ENCODE peak calls at places on chromosome 4, in ten cellular contexts. B is Caco-2; X is stimulated activated CD8-positive, alpha-beta memory T cell treated with anti-CD3 and anti-CD28 coated beads, Interleukin-7, amount 100 ng/mL, for 24 hours; U is breast epithelium; R is astrocyte of the hippocampus; J is COLO829; O is activated CD8-positive, alpha-beta memory T cell treated with anti-CD3 and anti-CD28 coated beads, Interleukin-2, amount 10 ng/mL, durations not matched to agents 7 days and 5 days; G is stimulated activated CD4-positive, alpha-beta T cell treated with anti-CD3 and anti-CD28 coated beads, Interleukin-2, amount 100 ng/mL, for 48 hours; A is testis; M is central memory CD4-positive, alpha-beta T cell. E is an unnamed sample.

GRCh38 chr4:7291372-7292135 is 99.2 kb downstream of the SORCS2 start:
- DNase-seq in X (no peak), G (no peak), R (peak; percentile 64), U (peak; percentile 56), J (no peak), M (no peak), O (no peak), B (no peak), A (peak; percentile 34), E (no peak)

GRCh38 chr4:61195064-61195463 is 5.1 kb upstream of the ADGRL3 start:
- DNase-seq in X (no peak), G (no peak), R (peak; percentile 2), U (no peak), M (no peak), B (no peak), A (no peak), J (no peak), O (no peak), E (no peak)

GRCh38 chr4:104500452-104500851 is 5.8 kb upstream of the CXXC4 start:
- DNase-seq in U (no peak), J (no peak), G (no peak), R (no peak), A (peak; percentile 16), M (no peak), X (no peak), O (no peak), B (no peak), E (no peak)

GRCh38 chr4:119299221-119300071 is 22.5 kb downstream of the FABP2 start:
- DNase-seq in M (no peak), J (no peak), U (no peak), R (peak; percentile 20), X (no peak), A (no peak), G (no peak), B (peak; percentile 26), O (no peak), E (no peak)

GRCh38 chr4:4866124-4866832 is 6.8 kb downstream of the MSX1 start:
- DNase-seq in X (no peak), J (no peak), R (no peak), U (no peak), O (no peak), A (no peak), M (no peak), G (no peak), B (peak; percentile 64), E (no peak)

GRCh38 chr4:89939464-89939863 is 44.8 kb downstream of the MMRN1 start:
- DNase-seq in U (no peak), J (no peak), B (no peak), A (no peak), R (no peak), M (no peak), O (no peak), G (no peak), X (no peak), E (no peak)

GRCh38 chr4:791201-791865 is 34.6 kb downstream of the CPLX1 start:
- DNase-seq in M (no peak), J (no peak), O (no peak), U (no peak), B (no peak), X (no peak), G (no peak), R (no peak), A (no peak), E (no peak)

GRCh38 chr4:105923507-105924238 is 28.4 kb downstream of the NPNT start:
- DNase-seq in U (no peak), B (peak; percentile 25), G (no peak), O (no peak), J (peak; percentile 58), M (no peak), A (peak; percentile 20), R (peak; percentile 17), X (no peak), E (peak; percentile 76)

GRCh38 chr4:149715822-149716585 is 99.6 kb downstream of the IQCM start:
- DNase-seq in O (no peak), G (no peak), J (no peak), B (no peak), X (no peak), M (no peak), R (no peak), A (no peak), U (no peak), E (no peak)

GRCh38 chr4:162201673-162202072 is 37.9 kb upstream of the FSTL5 start:
- DNase-seq in M (no peak), A (no peak), G (no peak), R (peak; percentile 81), X (no peak), B (no peak), U (no peak), O (no peak), J (no peak), E (no peak)